ENCODE peak calls at places on chromosomes 6 and 20, in four cellular contexts. V is CD8-positive, alpha-beta T cell; K is AG04450; W is cerebellum. R is an unnamed sample.

GRCh38 chr6:129146836-129147366 is 264.0 kb downstream of the LAMA2 start:
- DNase-seq in V (no peak), K (no peak), W (no peak), R (no peak)

GRCh38 chr6:14540276-14540675 is 422.7 kb downstream of the CD83 start:
- DNase-seq in W (peak), K (no peak), V (no peak), R (no peak)

GRCh38 chr6:139256087-139256486 is 35.7 kb downstream of the TXLNB start:
- DNase-seq in K (peak), V (no peak), W (no peak), R (no peak)

GRCh38 chr20:6702144-6702543 is 65.3 kb upstream of the BMP2 start:
- DNase-seq in V (no peak), W (no peak), K (no peak), R (no peak)

GRCh38 chr6:24583463-24584389 is 62.3 kb downstream of the KIAA0319 start:
- DNase-seq in K (peak), W (peak), V (peak), R (no peak)

GRCh38 chr6:168247456-168248147 is 72.0 kb downstream of the DACT2 start:
- DNase-seq in W (peak), V (no peak), K (no peak), R (no peak)

GRCh38 chr6:47132724-47133123 is 90.6 kb upstream of the ADGRF1 start:
- DNase-seq in W (peak), V (no peak), K (no peak), R (no peak)

GRCh38 chr20:59731371-59731770 is 127.0 kb downstream of the PHACTR3 start:
- DNase-seq in K (no peak), V (no peak), W (peak), R (no peak)